ENCODE peak calls at places on chromosomes 12 and 14, in six cellular contexts. H, A, B, K, F and U are unnamed samples.

GRCh38 chr12:109044241-109044640 is 8.1 kb upstream of the USP30 start:
- DNase-seq in H (no peak), A (no peak), B (no peak), K (no peak), F (no peak), U (no peak)

GRCh38 chr14:71891970-71892369 is 40.3 kb upstream of the RGS6 start:
- DNase-seq in H (no peak), A (no peak), B (no peak), K (no peak), F (no peak), U (no peak)

GRCh38 chr14:100025111-100025510 is 40.1 kb upstream of the EVL start:
- DNase-seq in H (no peak), A (peak), B (no peak), K (peak), F (peak), U (peak)

GRCh38 chr12:104426926-104427546 is 29.7 kb upstream of the CHST11 start:
- DNase-seq in H (no peak), A (peak), B (no peak), K (no peak), F (no peak), U (peak)

GRCh38 chr14:33273978-33274377 is 335.3 kb downstream of the NPAS3 start:
- DNase-seq in H (no peak), A (no peak), B (no peak), K (no peak), F (no peak), U (no peak)

GRCh38 chr12:54429014-54429471 is 10.0 kb upstream of the ITGA5 start:
- DNase-seq in H (no peak), A (no peak), B (no peak), K (no peak), F (no peak), U (no peak)

GRCh38 chr14:103444837-103445524 is 59.8 kb downstream of the MARK3 start:
- DNase-seq in H (no peak), A (peak), B (no peak), K (no peak), F (no peak), U (no peak)

GRCh38 chr14:99128185-99128584 is 143.8 kb downstream of the BCL11B start:
- DNase-seq in H (no peak), A (no peak), B (no peak), K (no peak), F (no peak), U (no peak)

GRCh38 chr12:19707948-19708409 is 268.7 kb downstream of the AEBP2 start:
- DNase-seq in H (no peak), A (peak), B (no peak), K (peak), F (no peak), U (peak)

GRCh38 chr12:65690477-65690876 is 133.8 kb upstream of the HMGA2 start:
- DNase-seq in H (no peak), A (no peak), B (peak), K (no peak), F (no peak), U (no peak)

GRCh38 chr12:7747196-7747595 is at the start of gene CLEC4C:
- DNase-seq in H (no peak), A (no peak), B (no peak), K (no peak), F (no peak), U (no peak)

GRCh38 chr12:112148031-112148513 is 22.7 kb downstream of the TRAFD1 start:
- DNase-seq in H (no peak), A (peak), B (peak), K (no peak), F (no peak), U (no peak)

GRCh38 chr12:61757831-61758505 is 502.2 kb upstream of the USP15 start:
- DNase-seq in H (no peak), A (no peak), B (no peak), K (no peak), F (no peak), U (no peak)

GRCh38 chr14:73726025-73726961 is 12.1 kb upstream of the PNMA1 start:
- DNase-seq in H (no peak), A (no peak), B (no peak), K (no peak), F (no peak), U (no peak)

GRCh38 chr14:63840981-63841380 is 11.8 kb upstream of the SYNE2 start:
- DNase-seq in H (peak), A (no peak), B (no peak), K (no peak), F (peak), U (no peak)

GRCh38 chr12:98903875-98904274 is 258.8 kb downstream of the APAF1 start:
- DNase-seq in H (no peak), A (no peak), B (no peak), K (no peak), F (no peak), U (no peak)

GRCh38 chr14:51185180-51185579 is 54.9 kb upstream of the TMX1 start:
- DNase-seq in H (no peak), A (no peak), B (no peak), K (no peak), F (peak), U (no peak)